ENCODE peak calls at places on chromosomes 12 and 14, in ten cellular contexts. P, D, L, F, C, S, M, T, A and U are unnamed samples.

GRCh38 chr14:80055912-80056801 is 155.1 kb downstream of the DIO2 start:
- DNase-seq in C (peak), S (no peak), M (no peak), F (no peak), L (peak), T (peak), A (no peak), D (peak), P (no peak), U (no peak)

GRCh38 chr12:117101953-117102833 is 3.0 kb upstream of the TESC start:
- DNase-seq in F (no peak), C (no peak), T (no peak), P (no peak), A (no peak), D (no peak), S (peak), L (no peak), M (no peak), U (peak)

GRCh38 chr12:12723147-12723680 is 6.0 kb downstream of the CDKN1B start:
- DNase-seq in D (no peak), S (no peak), F (no peak), T (peak), A (no peak), C (peak), M (no peak), L (peak), P (no peak), U (no peak)

GRCh38 chr14:52694761-52695480 is 437 bp downstream of the ERO1A start:
- DNase-seq in C (peak), A (peak), T (peak), F (peak), L (peak), M (peak), S (peak), P (peak), D (no peak), U (peak)

GRCh38 chr12:52204095-52204930 is 12.5 kb upstream of the KRT80 start:
- DNase-seq in D (no peak), P (no peak), C (peak), S (no peak), T (no peak), F (no peak), M (no peak), L (no peak), A (no peak), U (no peak)

GRCh38 chr14:94320243-94320642 is 2.9 kb downstream of the SERPINA6 start:
- DNase-seq in M (no peak), F (no peak), P (no peak), L (no peak), C (no peak), D (no peak), S (no peak), T (peak), A (no peak), U (peak)

GRCh38 chr14:49865431-49865859 is 12.9 kb upstream of the NEMF start:
- DNase-seq in P (peak), S (peak), D (no peak), T (peak), L (peak), A (peak), F (peak), M (peak), C (peak), U (peak)

GRCh38 chr12:46494424-46494823 is 121.9 kb upstream of the SLC38A2 start:
- DNase-seq in P (no peak), A (no peak), S (no peak), D (peak), M (no peak), F (no peak), L (peak), T (peak), C (peak), U (no peak)

GRCh38 chr12:102496571-102496970 is 16.2 kb upstream of the IGF1 start:
- DNase-seq in L (no peak), P (no peak), C (peak), M (no peak), F (no peak), D (no peak), S (no peak), T (no peak), A (no peak), U (no peak)

GRCh38 chr12:130552483-130552996 is 163.6 kb downstream of the RIMBP2 start:
- DNase-seq in T (no peak), C (no peak), S (no peak), M (no peak), L (peak), P (no peak), D (no peak), F (no peak), A (no peak), U (no peak)

GRCh38 chr12:104568881-104569280 is 112.1 kb downstream of the CHST11 start:
- DNase-seq in A (no peak), D (no peak), C (no peak), T (no peak), M (no peak), F (no peak), S (no peak), P (no peak), L (no peak), U (no peak)